ENCODE peak calls at places on chromosome 20, in four cellular contexts. W, U, L and M are unnamed samples. For H3K27me3 and H3K9me3, the result is how much of the 10 kb centered on the place peaks cover.

GRCh38 chr20:11553603-11554002 is 364.1 kb upstream of the BTBD3 start:
- DNase-seq in L (no peak), U (peak), W (no peak), M (no peak)

GRCh38 chr20:57215826-57216471 is 50.5 kb downstream of the BMP7 start:
- DNase-seq in L (no peak), U (no peak), W (no peak), M (no peak)

GRCh38 chr20:52313335-52313963 is 121.9 kb upstream of the ZFP64 start:
- DNase-seq in U (peak), W (no peak), L (peak), M (peak)

GRCh38 chr20:54115172-54115854 is 44.9 kb upstream of the BCAS1 start:
- DNase-seq in L (peak), U (no peak), W (no peak), M (no peak)

GRCh38 chr20:9506964-9507369 is 7.4 kb upstream of the LAMP5 start:
- DNase-seq in U (no peak), L (no peak), W (no peak), M (no peak)

GRCh38 chr20:58014628-58015315 is 213.7 kb downstream of the ANKRD60 start:
- DNase-seq in W (no peak), U (peak), L (no peak), M (no peak)

GRCh38 chr20:38828514-38829295 is 23.2 kb downstream of the PPP1R16B start:
- DNase-seq in W (no peak), L (no peak), U (no peak), M (no peak)

GRCh38 chr20:10668677-10669368 is 5.0 kb downstream of the JAG1 start:
- DNase-seq in U (no peak), L (no peak), W (no peak), M (no peak)

GRCh38 chr20:61814726-61815125 is 251.0 kb downstream of the TAF4 start:
- DNase-seq in W (no peak), U (no peak), L (no peak), M (no peak)

GRCh38 chr20:41573955-41574354 is 44.2 kb downstream of the CHD6 start:
- DNase-seq in W (no peak), L (no peak), U (no peak), M (no peak)

GRCh38 chr20:24657878-24658620 is 188.6 kb downstream of the SYNDIG1 start:
- DNase-seq in L (no peak), U (no peak), W (no peak), M (no peak)

GRCh38 chr20:46040902-46041535 is 12.0 kb downstream of the SLC12A5 start:
- DNase-seq in W (peak), L (peak), U (peak), M (peak)

GRCh38 chr20:54123587-54124180 is 50.1 kb downstream of the CYP24A1 start:
- DNase-seq in U (peak), W (no peak), L (peak), M (peak)

GRCh38 chr20:39253051-39253682 is 291.0 kb downstream of the DHX35 start:
- DNase-seq in U (no peak), L (no peak), W (no peak), M (no peak)

GRCh38 chr20:51532577-51533191 is 9.8 kb downstream of the NFATC2 start:
- DNase-seq in W (peak), U (no peak), L (no peak), M (peak)

GRCh38 chr20:58850693-58851174 is at the start of gene GNAS-AS1:
- DNase-seq in L (peak), W (peak), U (peak), M (peak)

GRCh38 chr20:4472906-4473305 is 248.8 kb upstream of the PRND start:
- DNase-seq in U (no peak), L (no peak), W (no peak), M (peak)

GRCh38 chr20:22579711-22580697 is 4.4 kb downstream of the FOXA2 start:
- DNase-seq in L (no peak), W (no peak), U (no peak), M (no peak)

GRCh38 chr20:34062651-34063482 is 49.2 kb downstream of the EIF2S2 start:
- DNase-seq in W (no peak), L (no peak), U (peak), M (peak)

GRCh38 chr20:35297153-35297552 is 4.9 kb upstream of the FAM83C start:
- DNase-seq in W (no peak), L (peak), U (no peak), M (peak)

GRCh38 chr20:3871549-3872265 is 17.5 kb upstream of the PANK2 start:
- DNase-seq in U (peak), W (no peak), L (peak), M (no peak)

GRCh38 chr20:23920408-23920780 is 40.8 kb upstream of the CST5 start:
- DNase-seq in W (no peak), L (peak), U (no peak), M (no peak)

GRCh38 chr20:6053776-6054688 is at the start of gene LRRN4:
- DNase-seq in L (peak), W (no peak), U (peak), M (peak)

GRCh38 chr20:21640556-21640955 is 64.9 kb upstream of the PAX1 start:
- DNase-seq in L (peak), W (no peak), U (peak), M (no peak)

GRCh38 chr20:45049904-45050471 is 50.9 kb downstream of the KCNS1 start:
- DNase-seq in L (no peak), W (no peak), U (no peak), M (no peak)

GRCh38 chr20:62112368-62112767 is 9.9 kb upstream of the LSM14B start:
- DNase-seq in U (no peak), W (no peak), L (no peak), M (no peak)

GRCh38 chr20:61572312-61572711 is 320.3 kb downstream of the CDH4 start:
- DNase-seq in L (no peak), W (no peak), U (no peak), M (no peak)

GRCh38 chr20:19079536-19080299 is 132.7 kb upstream of the SLC24A3 start:
- DNase-seq in U (peak), L (no peak), W (no peak), M (no peak)

GRCh38 chr20:5504061-5504739 is 187.4 kb upstream of the PROKR2 start:
- DNase-seq in L (no peak), W (no peak), U (no peak), M (no peak)

DNA sequence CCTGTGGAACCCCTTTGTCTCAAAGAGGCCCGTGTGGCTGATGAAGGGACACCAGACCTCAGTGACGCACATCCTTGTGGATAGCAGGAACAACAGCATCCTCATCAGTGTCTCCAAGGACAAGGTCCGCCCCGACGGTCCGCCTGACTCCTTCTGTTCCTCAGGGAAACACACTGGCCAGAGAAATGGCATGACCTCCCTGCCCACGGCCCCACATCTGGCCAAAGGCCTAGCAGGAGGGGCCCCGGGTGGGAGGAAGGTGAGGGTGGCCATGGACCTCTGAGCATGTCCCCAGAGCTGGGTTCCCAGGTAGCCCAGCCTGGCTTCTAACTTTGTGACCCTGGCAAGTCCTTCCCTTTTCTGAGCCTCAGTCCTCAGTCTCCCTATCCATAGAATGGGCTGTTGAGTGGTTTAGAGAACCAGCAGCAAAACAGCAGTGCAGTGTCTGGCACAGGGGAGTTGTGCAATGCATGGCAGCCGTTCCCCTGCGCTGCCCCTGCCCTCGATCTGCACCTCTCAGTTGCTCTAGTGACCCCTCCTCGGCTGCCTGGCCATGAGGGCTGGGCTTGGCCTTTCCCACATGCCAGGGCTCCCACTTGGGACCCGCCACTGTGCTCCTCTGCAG is 48.3 kb downstream of the EFCAB8 start:
- DNase-seq in U (no peak), L (no peak), W (peak), M (no peak)
- H3K4me3 ChIP-seq in U (no peak), L (no peak), W (no peak), M (no peak)

GRCh38 chr20:63312268-63312667 is 19.3 kb downstream of the COL20A1 start:
- DNase-seq in W (no peak), U (no peak), L (no peak), M (no peak)
- H3K27me3 ChIP-seq in W (under half), U (under half), L (under half), M (under half)

GRCh38 chr20:17681741-17682102 is 320 bp downstream of the RRBP1 start:
- DNase-seq in U (no peak), W (no peak), L (no peak), M (no peak)

GRCh38 chr20:17679786-17680127 is 2.3 kb downstream of the RRBP1 start:
- DNase-seq in W (no peak), L (no peak), U (no peak), M (no peak)

GRCh38 chr20:17678886-17679285 is 3.2 kb downstream of the RRBP1 start:
- DNase-seq in L (no peak), W (no peak), U (no peak), M (no peak)

GRCh38 chr20:17680836-17681740 is 954 bp downstream of the RRBP1 start:
- DNase-seq in U (peak), W (peak), L (peak), M (peak)

DNA sequence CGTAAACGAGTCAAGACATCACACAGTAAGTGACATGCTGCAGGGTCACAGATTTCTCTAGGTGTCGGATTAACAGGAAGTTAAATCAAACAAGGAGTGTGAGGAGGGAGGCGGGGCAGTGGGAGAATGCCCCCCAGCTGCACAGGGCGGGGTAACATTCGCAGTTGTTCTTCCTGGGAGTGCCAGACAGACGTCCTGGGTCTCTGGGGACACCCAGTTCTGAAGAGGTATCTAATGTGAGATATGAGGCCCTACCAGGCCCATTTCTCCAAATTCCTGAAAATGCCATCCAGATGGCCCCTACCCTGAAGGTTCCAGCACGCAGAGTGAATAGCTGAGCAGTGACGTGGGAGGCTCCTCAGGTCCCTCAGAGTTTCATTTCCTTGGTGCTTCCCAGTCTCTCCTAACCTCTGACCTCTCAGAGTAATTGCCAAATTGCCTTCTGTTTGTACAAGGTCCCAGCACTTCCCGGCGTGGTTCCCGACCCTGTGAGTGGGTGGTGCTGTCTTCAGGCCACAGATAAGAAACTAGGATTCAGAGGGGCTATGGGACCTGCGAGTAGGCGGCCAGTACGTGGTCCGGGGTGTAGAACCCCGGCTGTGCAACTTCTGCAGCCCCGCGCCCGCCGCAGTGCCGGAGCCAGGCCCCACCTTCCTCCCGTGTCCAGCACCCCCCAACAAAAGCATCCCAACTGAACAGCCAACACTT is 1.8 kb downstream of the RRBP1 start:
- DNase-seq in L (peak), U (peak), W (peak), M (peak)
- H3K9me3 ChIP-seq in L (under half), U (under half), W (under half), M (under half)

GRCh38 chr20:15162061-15162740 is 824.8 kb upstream of the FLRT3 start:
- DNase-seq in L (no peak), U (no peak), W (no peak), M (no peak)
- H3K4me3 ChIP-seq in L (no peak), U (peak), W (no peak), M (peak)

GRCh38 chr20:32362924-32363364 is 4.8 kb downstream of the ASXL1 start:
- DNase-seq in L (no peak), U (no peak), W (no peak), M (no peak)
- H3K27me3 ChIP-seq in L (under half), U (under half), W (under half), M (under half)

GRCh38 chr20:30484749-30485070 is 772.8 kb upstream of the DEFB115 start:
- DNase-seq in U (no peak), W (no peak), L (no peak), M (no peak)
- H3K9me3 ChIP-seq in U (under half), W (under half), L (under half), M (under half)